ENCODE peak calls at places on chromosomes 2 and 18, in five cellular contexts. H is H9; E is transverse colon; T is GM19239; J is activated T-cell treated with anti-CD3 and anti-CD28 coated beads, Interleukin-2, amount 50 U/mL, for 1 hour. G is an unnamed sample.
A peak's percentile ranks its signal among the peaks of the same experiment; 100 is the strongest.

GRCh38 chr2:59732861-59733603 is 820.4 kb downstream of the BCL11A start:
- DNase-seq in E (no peak), J (no peak), T (no peak), H (no peak), G (no peak)

GRCh38 chr2:119407430-119408220 is 24.0 kb upstream of the TMEM37 start:
- DNase-seq in E (peak; percentile 56), T (peak; percentile 48), J (no peak), H (peak; percentile 59), G (peak; percentile 73)

GRCh38 chr2:69652206-69652605 is 8.7 kb upstream of the AAK1 start:
- DNase-seq in J (no peak), H (no peak), E (no peak), T (no peak), G (no peak)

GRCh38 chr18:50401888-50402287 is 27.0 kb downstream of the SKA1 start:
- DNase-seq in E (peak; percentile 64), T (no peak), J (no peak), H (peak; percentile 83), G (no peak)

GRCh38 chr2:227870710-227871374 is 589 bp upstream of the DAW1 start:
- DNase-seq in H (no peak), T (no peak), E (no peak), J (no peak), G (no peak)

GRCh38 chr2:25685741-25686140 is 12.4 kb upstream of the DTNB start:
- DNase-seq in H (no peak), J (no peak), E (no peak), T (no peak), G (no peak)

GRCh38 chr18:73787316-73787715 is 360.3 kb downstream of the FBXO15 start:
- DNase-seq in H (no peak), E (no peak), T (no peak), J (no peak), G (no peak)

GRCh38 chr2:238431431-238431830 is 4.7 kb downstream of the ASB1 start:
- DNase-seq in T (no peak), H (no peak), J (no peak), E (no peak), G (no peak)

GRCh38 chr2:137928547-137929503 is 35.4 kb upstream of the HNMT start:
- DNase-seq in T (no peak), J (no peak), H (no peak), E (no peak), G (no peak)

GRCh38 chr18:70256994-70257393 is 31.9 kb upstream of the SOCS6 start:
- DNase-seq in E (no peak), H (no peak), T (no peak), J (no peak), G (no peak)

GRCh38 chr2:85523062-85523905 is 15.7 kb upstream of the MAT2A start:
- DNase-seq in J (no peak), H (no peak), E (peak; percentile 40), T (no peak), G (no peak)

GRCh38 chr2:179818546-179818945 is 42.9 kb downstream of the ZNF385B start:
- DNase-seq in E (no peak), H (no peak), T (no peak), J (no peak), G (no peak)

G was measured in GM10248.